ENCODE peak calls at places on chromosomes 11 and 22, in four cellular contexts. One of them, this sample, is unnamed.
A peak's percentile ranks its signal among the peaks of the same experiment; 100 is the strongest.

GRCh38 chr11:28559497-28559896 is 451.3 kb downstream of the METTL15 start:
- DNase-seq in AG20443: no peak
- DNase-seq in AG09319: no peak
- DNase-seq in ELR: no peak
- DNase-seq in this sample: no peak

GRCh38 chr22:17562906-17563870 is at the start of gene SLC25A18:
- DNase-seq in AG20443: no peak
- DNase-seq in AG09319: no peak
- DNase-seq in ELR: no peak
- DNase-seq in this sample: no peak

GRCh38 chr22:44409691-44410316 is 88.2 kb downstream of the RTL6 start:
- DNase-seq in AG20443: no peak
- DNase-seq in AG09319: no peak
- DNase-seq in ELR: no peak
- DNase-seq in this sample: no peak

GRCh38 chr11:66046901-66047300 is 2.1 kb downstream of the GAL3ST3 start:
- DNase-seq in AG20443: no peak
- DNase-seq in AG09319: no peak
- DNase-seq in ELR: no peak
- DNase-seq in this sample: no peak

GRCh38 chr11:57432714-57433163 is 5.8 kb upstream of the SLC43A3 start:
- DNase-seq in AG20443: no peak
- DNase-seq in AG09319: no peak
- DNase-seq in ELR: peak; percentile 96
- DNase-seq in this sample: no peak

GRCh38 chr11:72716788-72717435 is 35.3 kb downstream of the ARAP1 start:
- DNase-seq in AG20443: no peak
- DNase-seq in AG09319: no peak
- DNase-seq in ELR: no peak
- DNase-seq in this sample: no peak

GRCh38 chr11:43870981-43871550 is 9.6 kb upstream of the ALKBH3 start:
- DNase-seq in AG20443: no peak
- DNase-seq in AG09319: no peak
- DNase-seq in ELR: no peak
- DNase-seq in this sample: no peak

GRCh38 chr11:5605849-5606248 is 9.4 kb downstream of the TRIM6 start:
- DNase-seq in AG20443: peak; percentile 76
- DNase-seq in AG09319: no peak
- DNase-seq in ELR: peak; percentile 88
- DNase-seq in this sample: no peak

GRCh38 chr22:46233231-46233630 is 16.9 kb downstream of the CDPF1 start:
- DNase-seq in AG20443: peak; percentile 45
- DNase-seq in AG09319: no peak
- DNase-seq in ELR: peak; percentile 58
- DNase-seq in this sample: no peak

GRCh38 chr11:70281114-70281729 is 10.7 kb downstream of the PPFIA1 start:
- DNase-seq in AG20443: peak; percentile 58
- DNase-seq in AG09319: no peak
- DNase-seq in ELR: no peak
- DNase-seq in this sample: no peak

GRCh38 chr11:64526795-64527194 is 64.2 kb upstream of the SLC22A12 start:
- DNase-seq in AG20443: no peak
- DNase-seq in AG09319: no peak
- DNase-seq in ELR: no peak
- DNase-seq in this sample: no peak

GRCh38 chr11:57321388-57321995 is 3.3 kb downstream of the TNKS1BP1 start:
- DNase-seq in AG20443: peak; percentile 17
- DNase-seq in AG09319: no peak
- DNase-seq in ELR: peak; percentile 19
- DNase-seq in this sample: no peak

GRCh38 chr11:47541070-47541469 is 11.9 kb downstream of the CELF1 start:
- DNase-seq in AG20443: no peak
- DNase-seq in AG09319: no peak
- DNase-seq in ELR: peak; percentile 33
- DNase-seq in this sample: no peak

GRCh38 chr11:1281974-1282365 is 27.5 kb downstream of the TOLLIP start:
- DNase-seq in AG20443: no peak
- DNase-seq in AG09319: no peak
- DNase-seq in ELR: no peak
- DNase-seq in this sample: no peak

GRCh38 chr11:96235725-96236124 is 107.3 kb downstream of the MAML2 start:
- DNase-seq in AG20443: no peak
- DNase-seq in AG09319: no peak
- DNase-seq in ELR: no peak
- DNase-seq in this sample: no peak

GRCh38 chr22:17742528-17742902 is 31.8 kb downstream of the BID start:
- DNase-seq in AG20443: peak; percentile 89
- DNase-seq in AG09319: no peak
- DNase-seq in ELR: peak; percentile 75
- DNase-seq in this sample: peak; percentile 52

GRCh38 chr11:128841461-128842072 is 25.5 kb downstream of the KCNJ1 start:
- DNase-seq in AG20443: no peak
- DNase-seq in AG09319: no peak
- DNase-seq in ELR: no peak
- DNase-seq in this sample: peak; percentile 48

GRCh38 chr22:43135565-43135964 is 7.6 kb downstream of the MCAT start:
- DNase-seq in AG20443: no peak
- DNase-seq in AG09319: no peak
- DNase-seq in ELR: no peak
- DNase-seq in this sample: no peak

GRCh38 chr11:65500262-65501004 is 1.6 kb downstream of the MALAT1 start:
- DNase-seq in AG20443: no peak
- DNase-seq in AG09319: no peak
- DNase-seq in ELR: peak; percentile 69
- DNase-seq in this sample: peak; percentile 43

GRCh38 chr11:87422566-87422965 is 384.8 kb downstream of the TMEM135 start:
- DNase-seq in AG20443: no peak
- DNase-seq in AG09319: no peak
- DNase-seq in ELR: peak; percentile 89
- DNase-seq in this sample: no peak

GRCh38 chr11:22304337-22304961 is 33.7 kb upstream of the SLC17A6 start:
- DNase-seq in AG20443: peak; percentile 22
- DNase-seq in AG09319: peak; percentile 1
- DNase-seq in ELR: peak; percentile 43
- DNase-seq in this sample: peak; percentile 7

GRCh38 chr11:118778898-118779297 is 12.1 kb downstream of the DDX6 start:
- DNase-seq in AG20443: no peak
- DNase-seq in AG09319: no peak
- DNase-seq in ELR: no peak
- DNase-seq in this sample: no peak

GRCh38 chr22:28899199-28899853 is 16.0 kb downstream of the ZNRF3 start:
- DNase-seq in AG20443: peak; percentile 47
- DNase-seq in AG09319: no peak
- DNase-seq in ELR: no peak
- DNase-seq in this sample: peak; percentile 56

GRCh38 chr22:37195921-37196320 is 7.9 kb upstream of the C1QTNF6 start:
- DNase-seq in AG20443: no peak
- DNase-seq in AG09319: no peak
- DNase-seq in ELR: peak; percentile 49
- DNase-seq in this sample: no peak

GRCh38 chr22:44919691-44920090 is 90.1 kb downstream of the PHF21B start:
- DNase-seq in AG20443: no peak
- DNase-seq in AG09319: no peak
- DNase-seq in ELR: no peak
- DNase-seq in this sample: no peak

GRCh38 chr11:94593030-94593429 is 25.9 kb downstream of the PIWIL4 start:
- DNase-seq in AG20443: peak; percentile 73
- DNase-seq in AG09319: no peak
- DNase-seq in ELR: peak; percentile 36
- DNase-seq in this sample: no peak

This sample was measured in immature natural killer cell.